ENCODE peak calls at places on chromosomes 6 and 20, in six cellular contexts. U is cardiac fibroblast, E is OCI-LY7, I is AG09309, R is uterus, N is ovary. T is an unnamed sample.

GRCh38 chr6:113375950-113376846 is 480.9 kb upstream of the MARCKS start:
- DNase-seq in U (peak), E (no peak), I (peak), R (no peak), N (no peak), T (peak)

GRCh38 chr6:65786815-65787214 is 79.8 kb upstream of the EYS start:
- DNase-seq in U (no peak), E (no peak), I (no peak), R (no peak), N (no peak), T (no peak)

GRCh38 chr6:50822078-50822476 is 3.4 kb downstream of the TFAP2B start:
- DNase-seq in U (no peak), E (no peak), I (no peak), R (no peak), N (no peak), T (peak)

GRCh38 chr6:118750143-118750542 is 98.8 kb upstream of the CEP85L start:
- DNase-seq in U (no peak), E (no peak), I (no peak), R (no peak), N (no peak), T (no peak)

GRCh38 chr6:109877028-109877726 is 100.9 kb upstream of the GPR6 start:
- DNase-seq in U (no peak), E (no peak), I (no peak), R (no peak), N (peak), T (no peak)

GRCh38 chr20:46130534-46130933 is 12.4 kb downstream of the CD40 start:
- DNase-seq in U (no peak), E (no peak), I (no peak), R (no peak), N (no peak), T (no peak)

GRCh38 chr20:14882846-14883245 is 545.4 kb upstream of the FLRT3 start:
- DNase-seq in U (no peak), E (no peak), I (no peak), R (no peak), N (no peak), T (no peak)

GRCh38 chr20:64024141-64024990 is 11.6 kb upstream of the C20orf204 start:
- DNase-seq in U (no peak), E (no peak), I (no peak), R (no peak), N (no peak), T (no peak)

GRCh38 chr6:26031151-26031594 is 56.1 kb upstream of the HFE start:
- DNase-seq in U (peak), E (peak), I (no peak), R (no peak), N (no peak), T (no peak)

GRCh38 chr6:125149256-125150144 is 4.1 kb upstream of the TPD52L1 start:
- DNase-seq in U (peak), E (no peak), I (no peak), R (no peak), N (no peak), T (peak)

GRCh38 chr6:43334466-43335095 is 26.0 kb upstream of the CRIP3 start:
- DNase-seq in U (peak), E (peak), I (peak), R (no peak), N (no peak), T (peak)

GRCh38 chr6:34154668-34155447 is 9.0 kb upstream of the GRM4 start:
- DNase-seq in U (peak), E (peak), I (no peak), R (peak), N (peak), T (peak)

GRCh38 chr6:30711758-30712380 is 5.2 kb downstream of the MDC1 start:
- DNase-seq in U (no peak), E (no peak), I (no peak), R (no peak), N (no peak), T (no peak)

GRCh38 chr20:32612831-32613595 is 27.9 kb upstream of the NOL4L start:
- DNase-seq in U (no peak), E (no peak), I (no peak), R (no peak), N (no peak), T (no peak)

GRCh38 chr6:33740204-33740608 is 6.5 kb downstream of the IP6K3 start:
- DNase-seq in U (no peak), E (no peak), I (no peak), R (no peak), N (no peak), T (peak)

GRCh38 chr20:59269396-59270025 is 30.9 kb upstream of the EDN3 start:
- DNase-seq in U (no peak), E (no peak), I (no peak), R (no peak), N (no peak), T (no peak)

GRCh38 chr6:79441222-79441621 is 96.0 kb downstream of the LCA5 start:
- DNase-seq in U (peak), E (no peak), I (no peak), R (no peak), N (no peak), T (peak)

GRCh38 chr6:18432180-18432579 is 45.0 kb downstream of the RNF144B start:
- DNase-seq in U (peak), E (no peak), I (peak), R (no peak), N (no peak), T (peak)

GRCh38 chr6:12709116-12709515 is 7.5 kb upstream of the PHACTR1 start:
- DNase-seq in U (peak), E (no peak), I (no peak), R (no peak), N (no peak), T (peak)

GRCh38 chr6:135962731-135963130 is 111.2 kb downstream of the PDE7B start:
- DNase-seq in U (peak), E (no peak), I (peak), R (no peak), N (no peak), T (peak)

GRCh38 chr6:312704-313485 is 20.6 kb downstream of the DUSP22 start:
- DNase-seq in U (no peak), E (peak), I (no peak), R (no peak), N (no peak), T (no peak)

GRCh38 chr20:61520761-61521460 is 268.9 kb downstream of the CDH4 start:
- DNase-seq in U (peak), E (no peak), I (peak), R (no peak), N (no peak), T (peak)

GRCh38 chr6:150590448-150590847 is 9.2 kb upstream of the PLEKHG1 start:
- DNase-seq in U (no peak), E (peak), I (no peak), R (no peak), N (no peak), T (no peak)

GRCh38 chr20:33971147-33971775 is 22.4 kb upstream of the RALY start:
- DNase-seq in U (no peak), E (no peak), I (no peak), R (no peak), N (no peak), T (no peak)

GRCh38 chr20:63696311-63696627 is 183 bp upstream of the TNFRSF6B start:
- DNase-seq in U (no peak), E (peak), I (no peak), R (no peak), N (no peak), T (peak)

GRCh38 chr6:39322306-39322850 is at the start of gene KCNK16:
- DNase-seq in U (no peak), E (no peak), I (no peak), R (no peak), N (no peak), T (no peak)

GRCh38 chr6:98292812-98293211 is 541.6 kb upstream of the POU3F2 start:
- DNase-seq in U (no peak), E (no peak), I (no peak), R (no peak), N (no peak), T (no peak)

GRCh38 chr6:157996918-157997702 is 15.4 kb downstream of the SYNJ2 start:
- DNase-seq in U (no peak), E (no peak), I (no peak), R (no peak), N (no peak), T (no peak)

GRCh38 chr6:157995458-157995857 is 13.8 kb downstream of the SYNJ2 start:
- DNase-seq in U (no peak), E (no peak), I (no peak), R (no peak), N (no peak), T (no peak)

GRCh38 chr6:157999100-158000051 is 17.7 kb downstream of the SYNJ2 start:
- DNase-seq in U (no peak), E (no peak), I (no peak), R (no peak), N (no peak), T (no peak)

GRCh38 chr6:157996201-157996712 is 14.6 kb downstream of the SYNJ2 start:
- DNase-seq in U (no peak), E (no peak), I (no peak), R (no peak), N (no peak), T (no peak)

DNA sequence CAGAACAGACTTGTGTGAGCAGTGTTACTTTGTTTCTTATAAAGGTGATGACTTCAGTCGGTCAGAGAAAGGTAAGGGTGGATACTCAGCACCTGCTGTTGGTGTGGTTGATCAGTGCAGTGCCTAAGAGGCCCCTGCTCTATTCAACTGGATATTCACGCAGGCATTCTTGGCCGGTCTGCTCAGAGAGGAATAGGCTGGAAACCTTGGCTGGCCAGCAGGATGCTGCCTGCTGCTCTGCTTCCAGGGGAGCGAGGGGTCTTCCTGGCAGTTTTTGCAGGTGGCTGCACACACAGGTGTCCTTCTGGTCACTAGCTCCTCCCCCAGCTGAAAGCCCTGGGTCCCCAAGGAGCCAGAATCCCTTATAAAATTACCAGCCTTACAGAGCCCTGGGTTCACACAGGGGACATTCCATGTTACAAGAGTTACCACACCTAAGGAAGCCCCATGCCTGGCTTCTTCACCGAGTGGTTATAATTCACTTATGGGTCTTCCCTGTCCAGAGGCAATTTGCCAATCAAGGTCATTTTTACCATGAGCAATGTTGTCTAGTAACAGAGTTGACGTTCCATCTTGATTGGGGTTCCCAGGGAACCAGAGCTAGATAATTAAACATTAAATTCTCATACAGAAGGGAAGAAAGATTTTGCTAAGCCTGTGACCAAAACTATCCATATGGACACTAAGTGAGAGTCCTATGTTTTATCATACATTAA is 16.4 kb downstream of the SYNJ2 start:
- DNase-seq in U (no peak), E (no peak), I (no peak), R (no peak), N (peak), T (no peak)
- TF ChIP-seq CTCF in U (no peak), E (no peak), I (no peak), R (no peak), N (no peak), T (no peak)

GRCh38 chr6:44868905-44869304 is 459.2 kb upstream of the RUNX2 start:
- DNase-seq in U (no peak), E (no peak), I (no peak), R (no peak), N (no peak), T (no peak)
- H3K4me3 ChIP-seq in U (no peak), E (no peak), I (no peak), R (no peak), N (no peak), T (no peak)

DNA sequence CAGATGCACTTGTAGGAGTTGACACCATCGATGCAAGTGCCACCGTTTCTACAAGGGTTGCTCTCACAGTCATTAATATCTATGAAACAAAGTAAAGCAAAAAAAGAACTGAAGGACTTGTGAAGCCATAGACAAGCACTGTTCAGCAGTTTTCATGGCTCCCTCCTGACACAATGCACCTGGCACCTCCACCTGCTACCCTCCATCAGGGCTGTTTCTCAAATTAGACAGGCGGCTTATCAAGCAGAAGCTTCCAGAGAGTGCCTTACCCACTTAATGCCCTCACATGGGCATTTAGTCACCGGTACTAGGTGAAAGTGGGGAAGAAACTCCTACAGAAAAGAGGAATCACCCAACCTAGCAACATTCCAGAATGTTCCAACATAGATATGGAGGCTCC is 27.8 kb downstream of the JAG1 start:
- DNase-seq in U (no peak), E (no peak), I (no peak), R (peak), N (no peak), T (no peak)
- TF ChIP-seq CTCF in U (no peak), E (no peak), I (no peak), R (no peak), N (no peak), T (no peak)

GRCh38 chr6:83071707-83072106 is 4.2 kb downstream of the DOP1A start:
- DNase-seq in U (no peak), E (no peak), I (no peak), R (no peak), N (no peak), T (no peak)
- H3K4me3 ChIP-seq in U (no peak), E (no peak), I (no peak), R (no peak), N (no peak), T (no peak)

GRCh38 chr6:29705389-29706231 is 17.6 kb upstream of the HLA-F start:
- DNase-seq in U (peak), E (peak), I (peak), R (peak), N (no peak), T (peak)
- TF ChIP-seq CTCF in U (peak), E (peak), I (peak), R (peak), N (peak), T (peak)

DNA sequence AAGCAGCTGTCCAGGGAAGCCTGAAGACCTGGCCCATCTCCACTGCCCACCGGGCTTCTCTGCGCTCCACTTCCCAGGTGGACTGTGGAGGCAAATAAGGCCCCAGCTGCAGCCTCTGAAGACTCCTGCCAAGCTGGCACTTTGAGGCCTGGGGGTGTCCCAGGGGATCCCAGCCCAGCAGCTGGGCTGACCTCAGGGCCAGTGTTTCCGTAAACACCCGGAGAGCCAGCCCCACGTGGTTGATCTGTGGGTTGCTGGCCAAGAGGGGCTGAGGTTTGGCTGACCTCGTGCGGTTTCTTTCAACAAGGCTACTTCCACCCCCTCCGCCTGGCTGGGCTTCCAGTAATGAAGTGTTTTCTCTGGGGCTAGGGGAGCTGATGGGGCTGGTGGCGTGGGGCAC is 12.4 kb upstream of the CCN5 start:
- DNase-seq in U (peak), E (peak), I (peak), R (peak), N (peak), T (peak)
- H3K4me3 ChIP-seq in U (no peak), E (no peak), I (no peak), R (no peak), N (no peak), T (no peak)

GRCh38 chr6:2575191-2575590 is 175.5 kb downstream of the MYLK4 start:
- DNase-seq in U (peak), E (no peak), I (no peak), R (no peak), N (no peak), T (no peak)
- TF ChIP-seq CTCF in U (no peak), E (no peak), I (no peak), R (no peak), N (no peak), T (no peak)

GRCh38 chr6:22468566-22468965 is 100.8 kb upstream of the HDGFL1 start:
- DNase-seq in U (peak), E (no peak), I (no peak), R (no peak), N (no peak), T (no peak)

GRCh38 chr6:22474283-22474682 is 95.1 kb upstream of the HDGFL1 start:
- DNase-seq in U (no peak), E (no peak), I (no peak), R (no peak), N (no peak), T (no peak)

GRCh38 chr6:22470454-22471368 is 98.7 kb upstream of the HDGFL1 start:
- DNase-seq in U (peak), E (no peak), I (peak), R (peak), N (peak), T (peak)

GRCh38 chr6:22471746-22472145 is 97.6 kb upstream of the HDGFL1 start:
- DNase-seq in U (no peak), E (no peak), I (no peak), R (no peak), N (no peak), T (no peak)

GRCh38 chr6:22471369-22471690 is 98.0 kb upstream of the HDGFL1 start:
- DNase-seq in U (no peak), E (no peak), I (no peak), R (no peak), N (no peak), T (no peak)
- H3K4me3 ChIP-seq in U (no peak), E (no peak), I (no peak), R (no peak), N (no peak), T (no peak)

GRCh38 chr20:24106155-24106800 is 117.7 kb upstream of the GGTLC1 start:
- DNase-seq in U (no peak), E (no peak), I (no peak), R (no peak), N (no peak), T (peak)

GRCh38 chr20:24102749-24103148 is 114.2 kb upstream of the GGTLC1 start:
- DNase-seq in U (peak), E (no peak), I (no peak), R (no peak), N (no peak), T (no peak)

GRCh38 chr20:24100370-24101011 is 111.9 kb upstream of the GGTLC1 start:
- DNase-seq in U (peak), E (peak), I (peak), R (peak), N (no peak), T (no peak)

GRCh38 chr20:24098886-24099285 is 110.3 kb upstream of the GGTLC1 start:
- DNase-seq in U (peak), E (no peak), I (peak), R (peak), N (no peak), T (peak)

DNA sequence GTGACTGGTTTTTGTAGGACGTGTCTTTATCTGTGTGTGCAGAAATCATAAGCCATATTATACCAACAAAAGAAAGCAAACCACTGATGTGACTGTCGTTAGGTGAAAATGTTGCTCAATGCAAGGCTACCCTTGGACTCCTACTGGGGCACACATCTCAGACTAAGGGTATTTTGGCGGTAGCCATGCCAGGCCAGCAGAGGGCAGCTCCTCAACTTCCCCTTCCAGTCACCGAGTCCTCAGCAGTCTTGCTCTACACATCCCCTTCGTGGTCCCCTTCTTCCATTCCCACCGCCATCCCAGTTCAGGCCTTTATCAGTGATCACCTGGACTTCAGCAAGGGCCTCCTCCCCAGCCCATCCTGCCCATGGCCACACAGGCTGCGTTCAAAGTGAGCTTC is 113.7 kb upstream of the GGTLC1 start:
- DNase-seq in U (peak), E (peak), I (no peak), R (no peak), N (no peak), T (no peak)
- TF ChIP-seq CTCF in U (peak), E (peak), I (peak), R (no peak), N (no peak), T (no peak)

GRCh38 chr6:152637422-152638047 is 373 bp upstream of the SYNE1 start:
- DNase-seq in U (no peak), E (no peak), I (no peak), R (no peak), N (no peak), T (no peak)
- H3K4me3 ChIP-seq in U (peak), E (peak), I (peak), R (peak), N (peak), T (peak)